ENCODE peak calls at places on chromosomes 11 and 22, in six cellular contexts. L, I, Y, P, D and B are unnamed samples. For H4K20me1, the result is how much of the 10 kb centered on the place peaks cover.

GRCh38 chr11:113376156-113376555 is 11.4 kb upstream of the ANKK1 start:
- DNase-seq in L (no peak), I (no peak), Y (no peak), P (no peak), D (peak), B (no peak)

GRCh38 chr11:70790671-70791300 is 392.5 kb downstream of the CTTN start:
- DNase-seq in L (no peak), I (no peak), Y (no peak), P (peak), D (no peak), B (no peak)

GRCh38 chr22:48574776-48575566 is 1252.7 kb downstream of the BRD1 start:
- DNase-seq in L (no peak), I (peak), Y (no peak), P (peak), D (no peak), B (no peak)

GRCh38 chr11:61007383-61007970 is 36.0 kb downstream of the CD6 start:
- DNase-seq in L (peak), I (no peak), Y (peak), P (peak), D (no peak), B (no peak)

GRCh38 chr11:77071077-77071476 is 4.3 kb downstream of the CAPN5 start:
- DNase-seq in L (no peak), I (no peak), Y (no peak), P (no peak), D (no peak), B (no peak)

GRCh38 chr22:24427500-24428164 is at the start of gene ADORA2A:
- DNase-seq in L (no peak), I (no peak), Y (no peak), P (no peak), D (no peak), B (peak)

GRCh38 chr11:49432242-49432848 is 223.9 kb upstream of the FOLH1 start:
- DNase-seq in L (no peak), I (no peak), Y (no peak), P (no peak), D (no peak), B (no peak)

GRCh38 chr22:44942979-44943700 is 66.7 kb downstream of the PHF21B start:
- DNase-seq in L (no peak), I (no peak), Y (no peak), P (no peak), D (no peak), B (no peak)

GRCh38 chr11:46808804-46809431 is 37.2 kb downstream of the CKAP5 start:
- DNase-seq in L (no peak), I (peak), Y (no peak), P (peak), D (peak), B (no peak)

GRCh38 chr11:134063991-134064747 is 4.7 kb upstream of the JAM3 start:
- DNase-seq in L (no peak), I (no peak), Y (no peak), P (no peak), D (no peak), B (no peak)

GRCh38 chr22:32859743-32860142 is 58.2 kb downstream of the TIMP3 start:
- DNase-seq in L (no peak), I (no peak), Y (no peak), P (peak), D (no peak), B (no peak)

GRCh38 chr22:25452116-25452700 is 112.3 kb upstream of the GRK3 start:
- DNase-seq in L (no peak), I (no peak), Y (no peak), P (peak), D (peak), B (no peak)

GRCh38 chr11:7511405-7511804 is 2.4 kb upstream of the PPFIBP2 start:
- DNase-seq in L (no peak), I (no peak), Y (no peak), P (no peak), D (no peak), B (no peak)

GRCh38 chr11:2459796-2460531 is 15.2 kb downstream of the KCNQ1 start:
- DNase-seq in L (no peak), I (no peak), Y (no peak), P (no peak), D (no peak), B (no peak)

GRCh38 chr11:2100361-2101170 is 38.6 kb downstream of the IGF2 start:
- DNase-seq in L (no peak), I (no peak), Y (peak), P (no peak), D (no peak), B (no peak)

GRCh38 chr11:130671801-130672700 is 223.6 kb downstream of the ADAMTS15 start:
- DNase-seq in L (no peak), I (peak), Y (no peak), P (peak), D (peak), B (no peak)

GRCh38 chr11:30387891-30388861 is 65.3 kb downstream of the ARL14EP start:
- DNase-seq in L (no peak), I (no peak), Y (no peak), P (no peak), D (no peak), B (no peak)

DNA sequence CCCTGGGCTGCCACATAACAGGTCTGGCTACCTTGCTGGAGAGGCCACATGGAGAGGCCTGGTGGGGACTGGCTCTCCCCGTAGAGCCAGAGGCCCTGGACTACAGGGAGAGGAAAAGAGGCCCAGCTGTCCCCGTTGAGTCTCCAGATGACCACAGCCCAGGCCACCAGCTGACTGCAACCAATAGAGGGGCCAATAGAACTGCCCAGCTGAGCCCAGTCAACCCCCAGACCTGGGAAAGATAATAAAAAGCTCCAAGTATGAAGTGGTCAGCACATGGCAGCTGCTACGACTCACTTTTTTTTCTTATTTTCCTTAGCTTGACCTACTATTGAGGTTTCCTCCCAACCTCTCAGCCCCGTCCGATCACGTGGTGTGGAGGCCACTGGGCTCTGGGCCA is 18.4 kb downstream of the PDGFB start:
- DNase-seq in L (no peak), I (no peak), Y (no peak), P (no peak), D (no peak), B (no peak)
- H4K20me1 ChIP-seq in L (under half), I (under half), Y (under half), P (under half), D (under half), B (under half)

GRCh38 chr11:65541093-65542010 is 16.5 kb downstream of the SCYL1 start:
- DNase-seq in L (peak), I (peak), Y (no peak), P (no peak), D (no peak), B (no peak)

GRCh38 chr11:65538915-65539374 is 14.1 kb downstream of the SCYL1 start:
- DNase-seq in L (no peak), I (no peak), Y (no peak), P (peak), D (no peak), B (no peak)

GRCh38 chr11:65538232-65538914 is 13.5 kb downstream of the SCYL1 start:
- DNase-seq in L (no peak), I (no peak), Y (no peak), P (peak), D (no peak), B (no peak)

GRCh38 chr11:65540290-65541092 is 15.6 kb downstream of the SCYL1 start:
- DNase-seq in L (peak), I (peak), Y (peak), P (peak), D (peak), B (peak)

DNA sequence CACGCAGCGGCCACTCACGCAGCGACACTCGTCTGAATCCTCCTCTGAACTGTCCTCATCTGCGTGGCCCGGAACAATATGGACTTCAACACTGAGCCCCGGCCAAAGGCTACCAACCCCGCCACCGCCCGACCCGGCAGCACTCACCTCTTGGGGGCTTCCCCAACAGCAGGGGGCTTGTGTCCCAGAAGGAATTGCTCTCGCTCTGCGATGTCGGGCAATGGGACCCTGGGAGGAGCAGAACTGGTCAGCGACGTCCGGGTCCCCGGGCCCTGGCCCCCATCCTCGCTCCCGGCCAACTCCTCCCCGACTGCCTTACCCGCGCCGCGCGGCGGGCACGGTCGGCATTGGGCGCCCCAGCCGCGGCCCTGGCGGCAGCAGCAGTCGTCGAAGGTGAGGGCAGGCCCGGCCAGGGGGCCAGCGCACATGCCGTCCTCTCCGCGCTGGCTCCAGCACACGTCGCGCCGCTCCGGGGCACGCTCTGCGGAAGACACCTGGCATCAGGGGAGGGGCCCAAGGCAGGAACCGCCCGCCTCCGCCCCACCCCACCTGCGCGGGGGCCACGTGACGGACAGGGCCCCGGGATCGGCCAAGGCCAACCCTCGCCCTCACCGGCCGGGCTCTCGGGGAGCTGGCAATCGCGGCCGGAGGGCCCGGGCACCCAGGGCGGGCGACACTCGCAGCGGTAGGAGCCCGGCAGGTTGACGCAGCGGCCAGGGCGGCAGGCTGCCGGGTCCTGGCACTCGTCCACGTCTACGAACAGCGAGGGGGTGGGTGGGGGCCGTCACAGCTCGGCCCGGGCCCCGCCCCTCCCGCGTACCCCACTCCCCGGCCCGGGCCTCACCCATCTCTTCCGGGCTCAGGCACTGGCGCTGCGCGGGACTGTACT is 14.8 kb downstream of the SCYL1 start:
- DNase-seq in L (no peak), I (peak), Y (peak), P (no peak), D (no peak), B (no peak)
- H2AFZ ChIP-seq in L (no peak), I (peak), Y (peak), P (peak), D (peak), B (no peak)

GRCh38 chr11:125064070-125064469 is 965 bp downstream of the SLC37A2 start:
- DNase-seq in L (no peak), I (no peak), Y (no peak), P (no peak), D (no peak), B (no peak)

GRCh38 chr11:125063429-125064043 is 431 bp downstream of the SLC37A2 start:
- DNase-seq in L (no peak), I (no peak), Y (no peak), P (peak), D (no peak), B (no peak)

GRCh38 chr11:125062931-125063428 is at the start of gene SLC37A2:
- DNase-seq in L (peak), I (peak), Y (no peak), P (peak), D (peak), B (no peak)

GRCh38 chr11:125062196-125062930 is 742 bp upstream of the SLC37A2 start:
- DNase-seq in L (no peak), I (no peak), Y (no peak), P (peak), D (no peak), B (no peak)

GRCh38 chr11:125061237-125061636 is 1.9 kb upstream of the SLC37A2 start:
- DNase-seq in L (no peak), I (no peak), Y (no peak), P (no peak), D (no peak), B (no peak)
- H4K20me1 ChIP-seq in L (under half), I (under half), Y (under half), P (under half), D (under half), B (under half)

GRCh38 chr22:29128891-29129643 is 56.2 kb downstream of the KREMEN1 start:
- DNase-seq in L (no peak), I (no peak), Y (no peak), P (peak), D (peak), B (no peak)

GRCh38 chr22:29126670-29127069 is 53.8 kb downstream of the KREMEN1 start:
- DNase-seq in L (no peak), I (no peak), Y (no peak), P (no peak), D (no peak), B (no peak)

GRCh38 chr22:29133603-29134133 is 60.8 kb downstream of the KREMEN1 start:
- DNase-seq in L (no peak), I (no peak), Y (no peak), P (no peak), D (no peak), B (no peak)

GRCh38 chr22:29129644-29130201 is 56.9 kb downstream of the KREMEN1 start:
- DNase-seq in L (no peak), I (no peak), Y (no peak), P (peak), D (no peak), B (no peak)

GRCh38 chr22:29130490-29130889 is 57.7 kb downstream of the KREMEN1 start:
- DNase-seq in L (no peak), I (no peak), Y (no peak), P (peak), D (no peak), B (no peak)
- H2AFZ ChIP-seq in L (no peak), I (no peak), Y (no peak), P (no peak), D (no peak), B (no peak)

DNA sequence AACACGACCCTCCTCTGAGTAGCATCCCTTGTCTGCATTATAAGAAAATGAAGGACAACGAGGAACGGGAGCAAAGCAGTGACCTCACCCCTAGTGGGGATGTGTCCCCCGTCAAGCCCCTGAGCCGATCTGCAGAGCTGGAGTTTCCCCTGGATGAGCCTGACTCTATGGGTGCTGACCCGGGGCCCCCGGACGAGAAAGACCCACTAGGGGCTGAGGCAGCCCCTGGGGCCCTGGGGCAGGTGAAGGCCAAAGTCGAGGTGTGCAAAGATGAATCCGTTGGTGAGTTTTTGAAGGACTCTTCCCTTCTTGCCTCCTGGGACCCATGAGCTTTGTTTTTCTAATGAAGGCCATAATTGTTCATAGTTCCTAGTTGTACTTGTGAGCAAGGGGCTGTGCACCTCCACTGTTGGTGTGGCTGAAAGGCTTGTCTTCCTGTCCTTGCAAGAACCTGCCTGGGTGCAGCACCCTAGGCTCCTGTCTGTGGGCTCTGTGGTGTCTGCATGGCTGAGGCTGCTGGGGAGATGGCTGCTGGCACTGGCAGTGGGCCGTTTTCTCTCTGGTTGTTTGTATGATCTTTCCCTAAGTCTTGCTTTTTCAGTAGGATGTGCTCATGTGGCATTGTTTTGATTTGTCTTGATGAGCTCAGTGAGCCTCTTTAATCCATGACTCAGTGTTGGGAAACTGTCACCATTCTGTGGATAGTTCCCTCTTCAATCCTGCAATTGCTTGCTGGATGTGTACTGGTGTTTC is 10.1 kb downstream of the DGCR8 start:
- DNase-seq in L (no peak), I (no peak), Y (no peak), P (peak), D (peak), B (no peak)
- H4K20me1 ChIP-seq in L (under half), I (under half), Y (under half), P (under half), D (half or more), B (half or more)

GRCh38 chr11:75812542-75813040 is 2.4 kb upstream of the UVRAG start:
- DNase-seq in L (no peak), I (no peak), Y (no peak), P (no peak), D (no peak), B (no peak)
- H2AFZ ChIP-seq in L (no peak), I (no peak), Y (no peak), P (no peak), D (no peak), B (no peak)

GRCh38 chr22:37759281-37759680 is 48.5 kb upstream of the GCAT start:
- DNase-seq in L (no peak), I (no peak), Y (no peak), P (no peak), D (no peak), B (no peak)

GRCh38 chr22:37757663-37758062 is 50.1 kb upstream of the GCAT start:
- DNase-seq in L (no peak), I (no peak), Y (no peak), P (no peak), D (no peak), B (no peak)

GRCh38 chr22:37762389-37762836 is 45.3 kb upstream of the GCAT start:
- DNase-seq in L (peak), I (peak), Y (peak), P (no peak), D (no peak), B (no peak)

GRCh38 chr22:37758698-37759097 is 49.0 kb upstream of the GCAT start:
- DNase-seq in L (no peak), I (no peak), Y (no peak), P (no peak), D (no peak), B (no peak)

DNA sequence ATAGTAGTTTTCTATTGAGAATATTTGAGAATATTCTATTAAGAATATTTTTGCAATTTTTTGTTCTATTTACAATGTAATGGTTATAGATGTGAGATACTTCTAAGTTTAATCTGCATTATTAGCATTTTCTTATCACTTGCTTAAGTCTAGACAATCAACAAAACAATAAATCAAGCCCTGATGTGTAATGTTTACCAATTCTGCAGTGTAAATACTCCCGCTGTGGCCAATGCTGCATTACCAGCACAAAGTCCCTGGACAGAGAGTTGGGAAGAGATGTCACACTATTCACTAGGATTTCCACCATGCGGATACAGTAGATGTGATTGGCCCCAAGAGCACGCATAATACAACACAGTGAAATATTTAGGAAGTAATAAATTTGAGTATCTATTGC is 47.6 kb upstream of the GCAT start:
- DNase-seq in L (no peak), I (no peak), Y (no peak), P (no peak), D (no peak), B (no peak)
- H4K20me1 ChIP-seq in L (under half), I (under half), Y (under half), P (under half), D (under half), B (under half)

GRCh38 chr11:96154802-96155520 is 188.0 kb downstream of the MAML2 start:
- DNase-seq in L (no peak), I (peak), Y (no peak), P (peak), D (peak), B (no peak)

GRCh38 chr11:96158126-96158525 is 184.9 kb downstream of the MAML2 start:
- DNase-seq in L (no peak), I (no peak), Y (no peak), P (no peak), D (no peak), B (no peak)

GRCh38 chr11:96157517-96157873 is 185.5 kb downstream of the MAML2 start:
- DNase-seq in L (no peak), I (no peak), Y (no peak), P (no peak), D (no peak), B (no peak)

GRCh38 chr11:96156379-96156722 is 186.6 kb downstream of the MAML2 start:
- DNase-seq in L (no peak), I (no peak), Y (no peak), P (peak), D (no peak), B (no peak)

DNA sequence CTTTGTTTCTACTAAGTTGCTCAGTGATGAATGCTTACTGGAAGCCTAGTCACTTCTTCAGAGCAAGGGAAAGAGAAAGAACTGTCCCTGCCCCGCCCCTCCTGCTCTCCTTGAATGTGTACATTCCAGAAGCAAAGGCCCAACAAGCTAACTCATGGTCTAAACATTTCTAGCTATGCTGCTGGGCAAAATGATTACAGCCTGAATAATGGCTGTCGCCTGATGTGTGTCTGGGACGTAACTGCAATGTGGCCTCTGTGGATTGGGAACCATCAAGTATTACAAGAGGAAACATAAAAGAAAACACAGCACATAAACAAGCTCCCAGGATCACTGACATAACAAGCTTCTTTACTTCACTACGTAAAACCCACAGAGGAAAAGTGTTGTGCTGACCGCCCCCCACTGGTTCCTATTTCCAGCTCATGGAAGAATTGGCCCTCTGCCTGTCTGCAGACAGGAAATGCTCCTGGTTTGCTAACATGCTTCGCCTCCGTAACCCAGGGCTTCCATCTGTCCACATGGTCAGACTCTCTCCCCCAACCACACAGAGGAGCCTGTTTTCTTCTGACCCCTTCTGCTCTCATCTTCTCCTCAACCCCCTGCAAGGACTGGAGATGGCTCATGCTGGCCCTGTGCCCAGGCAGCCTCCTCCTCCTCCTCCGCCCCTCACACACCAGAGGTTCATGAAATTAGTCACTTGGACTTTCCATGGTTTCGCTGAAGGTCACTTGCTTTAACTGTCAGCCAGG is 187.2 kb downstream of the MAML2 start:
- DNase-seq in L (peak), I (peak), Y (peak), P (peak), D (peak), B (no peak)
- H2AFZ ChIP-seq in L (no peak), I (peak), Y (peak), P (no peak), D (peak), B (no peak)

GRCh38 chr11:66183581-66184048 is 84.8 kb upstream of the RAB1B start:
- DNase-seq in L (no peak), I (no peak), Y (no peak), P (peak), D (no peak), B (no peak)
- H4K20me1 ChIP-seq in L (under half), I (under half), Y (under half), P (under half), D (under half), B (under half)